ENCODE peak calls at places on chromosomes 12 and 14, in four cellular contexts. One of them, this sample, is unnamed.

GRCh38 chr14:28382460-28383220 is 383.9 kb upstream of the FOXG1 start:
- DNase-seq in CD8-positive, alpha-beta memory T cell: no peak
- DNase-seq in left colon: no peak
- DNase-seq in activated naive CD8-positive, alpha-beta T cell treated with anti-CD3 and anti-CD28 coated beads, Interleukin-2, amount 50 U/mL, for 24 hours: no peak
- DNase-seq in this sample: no peak

GRCh38 chr14:94041551-94042346 is 15.6 kb downstream of the OTUB2 start:
- DNase-seq in left colon: no peak
- DNase-seq in CD8-positive, alpha-beta memory T cell: no peak
- DNase-seq in activated naive CD8-positive, alpha-beta T cell treated with anti-CD3 and anti-CD28 coated beads, Interleukin-2, amount 50 U/mL, for 24 hours: no peak
- DNase-seq in this sample: no peak

GRCh38 chr14:100810861-100811461 is 15.0 kb upstream of the MEG3 start:
- DNase-seq in CD8-positive, alpha-beta memory T cell: no peak
- DNase-seq in activated naive CD8-positive, alpha-beta T cell treated with anti-CD3 and anti-CD28 coated beads, Interleukin-2, amount 50 U/mL, for 24 hours: no peak
- DNase-seq in left colon: no peak
- DNase-seq in this sample: no peak

GRCh38 chr12:6167327-6168280 is 32.6 kb upstream of the CD9 start:
- DNase-seq in CD8-positive, alpha-beta memory T cell: peak
- DNase-seq in left colon: peak
- DNase-seq in activated naive CD8-positive, alpha-beta T cell treated with anti-CD3 and anti-CD28 coated beads, Interleukin-2, amount 50 U/mL, for 24 hours: peak
- DNase-seq in this sample: peak

GRCh38 chr14:70162353-70162752 is 26.4 kb downstream of the SLC8A3 start:
- DNase-seq in CD8-positive, alpha-beta memory T cell: no peak
- DNase-seq in left colon: no peak
- DNase-seq in activated naive CD8-positive, alpha-beta T cell treated with anti-CD3 and anti-CD28 coated beads, Interleukin-2, amount 50 U/mL, for 24 hours: no peak
- DNase-seq in this sample: no peak

GRCh38 chr14:105013150-105013787 is 7.6 kb downstream of the CDCA4 start:
- DNase-seq in left colon: no peak
- DNase-seq in CD8-positive, alpha-beta memory T cell: peak
- DNase-seq in activated naive CD8-positive, alpha-beta T cell treated with anti-CD3 and anti-CD28 coated beads, Interleukin-2, amount 50 U/mL, for 24 hours: no peak
- DNase-seq in this sample: no peak

GRCh38 chr14:85731198-85731597 is 201.3 kb downstream of the FLRT2 start:
- DNase-seq in CD8-positive, alpha-beta memory T cell: no peak
- DNase-seq in activated naive CD8-positive, alpha-beta T cell treated with anti-CD3 and anti-CD28 coated beads, Interleukin-2, amount 50 U/mL, for 24 hours: no peak
- DNase-seq in left colon: no peak
- DNase-seq in this sample: no peak

GRCh38 chr14:55117816-55118441 is 11.1 kb upstream of the LGALS3 start:
- DNase-seq in CD8-positive, alpha-beta memory T cell: no peak
- DNase-seq in activated naive CD8-positive, alpha-beta T cell treated with anti-CD3 and anti-CD28 coated beads, Interleukin-2, amount 50 U/mL, for 24 hours: no peak
- DNase-seq in left colon: no peak
- DNase-seq in this sample: no peak

GRCh38 chr14:68957688-68958248 is 21.3 kb downstream of the ACTN1 start:
- DNase-seq in activated naive CD8-positive, alpha-beta T cell treated with anti-CD3 and anti-CD28 coated beads, Interleukin-2, amount 50 U/mL, for 24 hours: no peak
- DNase-seq in CD8-positive, alpha-beta memory T cell: no peak
- DNase-seq in left colon: no peak
- DNase-seq in this sample: no peak

GRCh38 chr14:72254940-72255472 is 322.8 kb downstream of the RGS6 start:
- DNase-seq in left colon: no peak
- DNase-seq in activated naive CD8-positive, alpha-beta T cell treated with anti-CD3 and anti-CD28 coated beads, Interleukin-2, amount 50 U/mL, for 24 hours: no peak
- DNase-seq in CD8-positive, alpha-beta memory T cell: no peak
- DNase-seq in this sample: no peak

GRCh38 chr12:65556676-65557424 is 267.4 kb upstream of the HMGA2 start:
- DNase-seq in CD8-positive, alpha-beta memory T cell: peak
- DNase-seq in activated naive CD8-positive, alpha-beta T cell treated with anti-CD3 and anti-CD28 coated beads, Interleukin-2, amount 50 U/mL, for 24 hours: peak
- DNase-seq in left colon: peak
- DNase-seq in this sample: peak

GRCh38 chr12:20154060-20154459 is 214.3 kb upstream of the PDE3A start:
- DNase-seq in left colon: no peak
- DNase-seq in activated naive CD8-positive, alpha-beta T cell treated with anti-CD3 and anti-CD28 coated beads, Interleukin-2, amount 50 U/mL, for 24 hours: no peak
- DNase-seq in CD8-positive, alpha-beta memory T cell: no peak
- DNase-seq in this sample: no peak

GRCh38 chr12:100017056-100017455 is 32.3 kb upstream of the ANKS1B start:
- DNase-seq in activated naive CD8-positive, alpha-beta T cell treated with anti-CD3 and anti-CD28 coated beads, Interleukin-2, amount 50 U/mL, for 24 hours: no peak
- DNase-seq in left colon: no peak
- DNase-seq in CD8-positive, alpha-beta memory T cell: no peak
- DNase-seq in this sample: no peak

GRCh38 chr14:79947440-79947839 is 263.9 kb downstream of the DIO2 start:
- DNase-seq in CD8-positive, alpha-beta memory T cell: no peak
- DNase-seq in activated naive CD8-positive, alpha-beta T cell treated with anti-CD3 and anti-CD28 coated beads, Interleukin-2, amount 50 U/mL, for 24 hours: no peak
- DNase-seq in left colon: no peak
- DNase-seq in this sample: no peak

GRCh38 chr12:81147286-81147919 is 69.5 kb downstream of the ACSS3 start:
- DNase-seq in activated naive CD8-positive, alpha-beta T cell treated with anti-CD3 and anti-CD28 coated beads, Interleukin-2, amount 50 U/mL, for 24 hours: no peak
- DNase-seq in left colon: no peak
- DNase-seq in CD8-positive, alpha-beta memory T cell: no peak
- DNase-seq in this sample: peak

This sample was measured in GM13976.